ENCODE peak calls at places on chromosome 19, in eight cellular contexts. U is suprapubic skin; H is memory B cell; E is fibroblast of lung; O is stimulated activated CD4-positive, alpha-beta T cell treated with anti-CD3 and anti-CD28 coated beads, Interleukin-15, amount 100 ng/mL, for 1 hour; Q is left lung; F is activated CD4-positive, CD25-positive, alpha-beta regulatory T cell; G is sciatic nerve. X is an unnamed sample.

GRCh38 chr19:19170053-19170945 is at the start of gene MEF2B:
- DNase-seq in U (peak; percentile 85), H (peak; percentile 84), E (peak; percentile 59), O (peak; percentile 71), Q (peak; percentile 94), F (peak; percentile 47), G (peak; percentile 82), X (peak; percentile 99)

GRCh38 chr19:51083783-51084182 is 1.1 kb upstream of the KLK14 start:
- DNase-seq in U (no peak), H (no peak), E (no peak), O (no peak), Q (no peak), F (no peak), G (peak; percentile 40), X (no peak)

GRCh38 chr19:51751655-51752054 is at the start of gene FPR1:
- DNase-seq in U (peak; percentile 23), H (no peak), E (peak; percentile 53), O (no peak), Q (no peak), F (no peak), G (no peak), X (no peak)

GRCh38 chr19:3275583-3276340 is 51.3 kb downstream of the CELF5 start:
- DNase-seq in U (no peak), H (peak; percentile 52), E (peak; percentile 49), O (peak; percentile 88), Q (peak; percentile 87), F (peak; percentile 85), G (peak; percentile 69), X (peak; percentile 92)

GRCh38 chr19:4676955-4677731 is 7.0 kb upstream of the MYDGF start:
- DNase-seq in U (no peak), H (no peak), E (peak; percentile 32), O (no peak), Q (no peak), F (no peak), G (no peak), X (peak; percentile 74)

GRCh38 chr19:32174386-32175113 is 170.9 kb upstream of the ZNF507 start:
- DNase-seq in U (no peak), H (no peak), E (no peak), O (no peak), Q (no peak), F (no peak), G (no peak), X (no peak)

GRCh38 chr19:35767288-35768081 is 7.9 kb upstream of the ARHGAP33 start:
- DNase-seq in U (no peak), H (no peak), E (no peak), O (no peak), Q (no peak), F (no peak), G (peak; percentile 58), X (peak; percentile 98)

GRCh38 chr19:41886761-41887710 is 4.1 kb downstream of the ARHGEF1 start:
- DNase-seq in U (no peak), H (no peak), E (no peak), O (no peak), Q (no peak), F (peak; percentile 65), G (no peak), X (no peak)

GRCh38 chr19:9306443-9306842 is 3.2 kb downstream of the ZNF699 start:
- DNase-seq in U (no peak), H (no peak), E (peak; percentile 97), O (no peak), Q (no peak), F (no peak), G (no peak), X (no peak)

GRCh38 chr19:40907968-40908735 is 26.1 kb upstream of the CYP2A7 start:
- DNase-seq in U (no peak), H (no peak), E (no peak), O (peak; percentile 55), Q (peak; percentile 82), F (peak; percentile 5), G (peak; percentile 68), X (peak; percentile 91)

GRCh38 chr19:50835103-50835784 is 1.9 kb upstream of the KLK15 start:
- DNase-seq in U (no peak), H (no peak), E (peak; percentile 5), O (no peak), Q (no peak), F (no peak), G (no peak), X (no peak)

GRCh38 chr19:7326105-7326877 is 22.4 kb upstream of the ARHGEF18 start:
- DNase-seq in U (no peak), H (no peak), E (no peak), O (no peak), Q (no peak), F (no peak), G (no peak), X (peak; percentile 56)

GRCh38 chr19:12065100-12065538 is 588 bp downstream of the ZNF844 start:
- DNase-seq in U (no peak), H (no peak), E (peak; percentile 61), O (peak; percentile 5), Q (no peak), F (no peak), G (peak; percentile 64), X (no peak)

GRCh38 chr19:11416346-11417052 is 2.6 kb downstream of the RGL3 start:
- DNase-seq in U (no peak), H (no peak), E (no peak), O (no peak), Q (no peak), F (no peak), G (no peak), X (no peak)

GRCh38 chr19:36916991-36917390 is 859 bp downstream of the ZNF568 start:
- DNase-seq in U (no peak), H (no peak), E (peak; percentile 57), O (no peak), Q (no peak), F (no peak), G (no peak), X (no peak)

GRCh38 chr19:44476559-44477408 is 23.5 kb downstream of the ZNF180 start:
- DNase-seq in U (no peak), H (no peak), E (peak; percentile 27), O (no peak), Q (no peak), F (no peak), G (no peak), X (no peak)

GRCh38 chr19:9934132-9934950 is 2.0 kb downstream of the OLFM2 start:
- DNase-seq in U (peak; percentile 90), H (peak; percentile 95), E (no peak), O (peak; percentile 81), Q (peak; percentile 86), F (peak; percentile 40), G (peak; percentile 90), X (peak; percentile 83)

GRCh38 chr19:3397266-3398022 is 31.1 kb downstream of the NFIC start:
- DNase-seq in U (peak; percentile 80), H (no peak), E (peak; percentile 40), O (no peak), Q (no peak), F (no peak), G (peak; percentile 75), X (peak; percentile 78)

X was measured in iPS-NIHi11.